ENCODE peak calls at places on chromosome 12, in nine cellular contexts. J is LHCN-M2; X is NCI-H82; B is activated naive CD8-positive, alpha-beta T cell treated with anti-CD3 and anti-CD28 coated beads, Interleukin-2, amount 50 U/mL, for 24 hours; O is left ventricle myocardium inferior; C is GM10248; W is activated B cell treated with CpG ODN at 0.5 μM for 24 hours; T is stimulated activated CD4-positive, alpha-beta T cell treated with anti-CD3 and anti-CD28 coated beads, Interleukin-15, amount 100 ng/mL, for 1 hour; G is heart left ventricle. F is an unnamed sample.

GRCh38 chr12:121582583-121583333 is 1.9 kb upstream of the KDM2B start:
- DNase-seq in J (no peak), X (no peak), B (no peak), O (no peak), C (no peak), W (no peak), T (no peak), G (no peak), F (peak)

GRCh38 chr12:117318591-117318990 is 42.8 kb downstream of the NOS1 start:
- DNase-seq in J (no peak), X (no peak), B (no peak), O (no peak), C (no peak), W (no peak), T (no peak), G (no peak), F (no peak)

GRCh38 chr12:25328082-25328712 is 77.5 kb upstream of the KRAS start:
- DNase-seq in J (no peak), X (no peak), B (no peak), O (no peak), C (no peak), W (no peak), T (no peak), G (no peak), F (no peak)

GRCh38 chr12:97748298-97748697 is 285.7 kb downstream of the RMST start:
- DNase-seq in J (no peak), X (no peak), B (no peak), O (no peak), C (no peak), W (no peak), T (no peak), G (no peak), F (no peak)

GRCh38 chr12:26845984-26846383 is 13.0 kb upstream of the ITPR2 start:
- DNase-seq in J (no peak), X (no peak), B (no peak), O (no peak), C (no peak), W (no peak), T (no peak), G (no peak), F (no peak)

GRCh38 chr12:106113042-106113441 is 25.7 kb downstream of the NUAK1 start:
- DNase-seq in J (peak), X (no peak), B (peak), O (no peak), C (peak), W (no peak), T (no peak), G (no peak), F (no peak)

GRCh38 chr12:121776190-121777098 is 17.0 kb downstream of the RHOF start:
- DNase-seq in J (peak), X (peak), B (peak), O (peak), C (peak), W (peak), T (peak), G (peak), F (peak)

GRCh38 chr12:100988278-100988625 is 193.7 kb downstream of the ANO4 start:
- DNase-seq in J (no peak), X (no peak), B (no peak), O (no peak), C (no peak), W (no peak), T (no peak), G (no peak), F (no peak)